ENCODE peak calls at places on chromosomes 12 and 14, in six cellular contexts. D is GM13976, A is fibroblast of mammary gland, I is cardiac fibroblast, Y is nephron progenitor cell, E is MM.1S. C is an unnamed sample.

GRCh38 chr14:70811065-70811464 is 1.8 kb upstream of the MAP3K9 start:
- DNase-seq in D (no peak), Y (no peak), E (no peak), A (no peak), I (no peak), C (no peak)

GRCh38 chr14:30527196-30527595 is 31.8 kb upstream of the G2E3 start:
- DNase-seq in Y (no peak), E (no peak), D (no peak), I (no peak), A (no peak), C (no peak)

GRCh38 chr14:33282811-33283210 is 344.1 kb downstream of the NPAS3 start:
- DNase-seq in E (no peak), A (peak), D (no peak), I (peak), Y (no peak), C (no peak)

GRCh38 chr14:27739657-27740156 is 1026.9 kb upstream of the FOXG1 start:
- DNase-seq in E (no peak), Y (no peak), D (no peak), A (no peak), I (no peak), C (no peak)

GRCh38 chr12:57887631-57888406 is 41.3 kb upstream of the CTDSP2 start:
- DNase-seq in D (no peak), Y (no peak), A (peak), E (no peak), I (peak), C (no peak)

GRCh38 chr12:88876867-88877266 is 296.6 kb upstream of the KITLG start:
- DNase-seq in E (no peak), I (no peak), Y (no peak), A (peak), D (no peak), C (no peak)

GRCh38 chr12:124022161-124022560 is 49.1 kb downstream of the ZNF664 start:
- DNase-seq in D (no peak), Y (no peak), E (no peak), I (no peak), A (no peak), C (no peak)

GRCh38 chr14:79910086-79910485 is 301.2 kb downstream of the DIO2 start:
- DNase-seq in A (no peak), Y (no peak), E (no peak), D (no peak), I (no peak), C (no peak)

GRCh38 chr12:52464921-52465320 is 8.7 kb downstream of the KRT6C start:
- DNase-seq in E (no peak), Y (no peak), I (peak), D (no peak), A (no peak), C (no peak)

GRCh38 chr12:58202933-58203713 is 261.8 kb downstream of the ATP23 start:
- DNase-seq in A (peak), I (peak), D (no peak), E (no peak), Y (no peak), C (no peak)

GRCh38 chr14:24798911-24799310 is 164.9 kb upstream of the GZMB start:
- DNase-seq in Y (no peak), A (no peak), E (no peak), I (no peak), D (no peak), C (no peak)

GRCh38 chr14:87581298-87581697 is 411.7 kb downstream of the GALC start:
- DNase-seq in E (no peak), Y (no peak), D (no peak), A (no peak), I (no peak), C (no peak)

GRCh38 chr12:88960213-88960878 is 380.1 kb upstream of the KITLG start:
- DNase-seq in Y (no peak), E (peak), D (no peak), A (peak), I (peak), C (no peak)

GRCh38 chr14:26394114-26394855 is 203.5 kb downstream of the NOVA1 start:
- DNase-seq in Y (no peak), E (no peak), D (no peak), I (peak), A (peak), C (no peak)

GRCh38 chr12:124386059-124386458 is 91.2 kb downstream of the RFLNA start:
- DNase-seq in I (no peak), E (no peak), Y (peak), D (no peak), A (peak), C (no peak)

GRCh38 chr14:73526036-73526984 is 10.6 kb upstream of the ACOT1 start:
- DNase-seq in D (no peak), A (peak), I (peak), E (no peak), Y (no peak), C (no peak)

GRCh38 chr12:112148031-112148513 is 22.7 kb downstream of the TRAFD1 start:
- DNase-seq in Y (no peak), D (peak), I (peak), E (no peak), A (peak), C (no peak)

GRCh38 chr12:88472775-88473174 is 107.5 kb downstream of the KITLG start:
- DNase-seq in Y (no peak), A (peak), E (no peak), D (no peak), I (no peak), C (no peak)

GRCh38 chr12:107519906-107520859 is 165.4 kb upstream of the PWP1 start:
- DNase-seq in Y (no peak), A (no peak), E (no peak), D (no peak), I (no peak), C (no peak)

GRCh38 chr14:64720190-64720589 is 16.0 kb downstream of the PLEKHG3 start:
- DNase-seq in D (no peak), A (peak), I (no peak), Y (no peak), E (no peak), C (no peak)

GRCh38 chr12:77521458-77522115 is 309.1 kb upstream of the NAV3 start:
- DNase-seq in Y (no peak), E (no peak), I (no peak), A (peak), D (no peak), C (no peak)

GRCh38 chr14:94769413-94770250 is at the start of gene GSC:
- DNase-seq in D (no peak), I (peak), A (peak), E (peak), Y (peak), C (peak)

GRCh38 chr14:74610866-74611671 is 968 bp downstream of the LTBP2 start:
- DNase-seq in A (peak), D (no peak), E (no peak), I (peak), Y (no peak), C (no peak)

GRCh38 chr12:24423611-24424010 is 474.1 kb upstream of the SOX5 start:
- DNase-seq in E (no peak), A (no peak), I (no peak), Y (no peak), D (no peak), C (no peak)

GRCh38 chr14:72678360-72678759 is 215.5 kb downstream of the DPF3 start:
- DNase-seq in Y (no peak), E (no peak), I (peak), A (peak), D (no peak), C (no peak)

GRCh38 chr14:104121142-104121541 is 17.2 kb upstream of the KIF26A start:
- DNase-seq in D (no peak), A (no peak), I (no peak), E (no peak), Y (no peak), C (no peak)

GRCh38 chr14:76742961-76743360 is 18.3 kb upstream of the VASH1 start:
- DNase-seq in A (no peak), Y (no peak), I (no peak), E (no peak), D (no peak), C (no peak)

GRCh38 chr14:32727827-32728226 is 210.9 kb upstream of the NPAS3 start:
- DNase-seq in I (no peak), D (no peak), E (no peak), Y (no peak), A (no peak), C (no peak)

GRCh38 chr14:76292561-76292960 is 83.4 kb upstream of the ESRRB start:
- DNase-seq in I (no peak), A (no peak), E (no peak), D (no peak), Y (no peak), C (no peak)

GRCh38 chr12:125377093-125377492 is 311.9 kb downstream of the AACS start:
- DNase-seq in I (no peak), D (no peak), E (no peak), A (no peak), Y (no peak), C (no peak)

GRCh38 chr14:21039585-21040369 is 2.4 kb upstream of the RNASE7 start:
- DNase-seq in A (peak), Y (peak), I (peak), D (peak), E (peak), C (peak)

GRCh38 chr14:64364907-64365306 is 23.2 kb upstream of the MTHFD1 start:
- DNase-seq in I (peak), D (no peak), A (peak), E (no peak), Y (no peak), C (no peak)

GRCh38 chr12:127063339-127064090 is 1203.5 kb upstream of the TMEM132C start:
- DNase-seq in E (no peak), Y (no peak), I (no peak), D (no peak), A (no peak), C (no peak)

GRCh38 chr12:51351913-51352532 is 5.5 kb upstream of the CELA1 start:
- DNase-seq in Y (peak), D (peak), E (no peak), A (peak), I (peak), C (peak)

GRCh38 chr14:29630566-29631160 is 297.0 kb downstream of the PRKD1 start:
- DNase-seq in Y (no peak), E (no peak), A (no peak), I (peak), D (no peak), C (no peak)

GRCh38 chr12:96719671-96720362 is 187.2 kb upstream of the NEDD1 start:
- DNase-seq in I (peak), E (peak), D (peak), A (peak), Y (no peak), C (peak)

GRCh38 chr12:79296871-79297270 is 393.9 kb downstream of the PAWR start:
- DNase-seq in D (no peak), Y (no peak), A (peak), I (no peak), E (no peak), C (no peak)

GRCh38 chr12:124286414-124286813 is 8.5 kb upstream of the RFLNA start:
- DNase-seq in D (no peak), Y (no peak), A (no peak), I (peak), E (no peak), C (no peak)

GRCh38 chr12:12181516-12181915 is 85.3 kb downstream of the LRP6 start:
- DNase-seq in D (no peak), E (no peak), A (peak), I (peak), Y (no peak), C (no peak)

GRCh38 chr12:102484017-102484731 is 3.8 kb upstream of the IGF1 start:
- DNase-seq in E (peak), D (peak), I (peak), Y (peak), A (peak), C (peak)

GRCh38 chr14:91545204-91545603 is 35.1 kb upstream of the PPP4R3A start:
- DNase-seq in I (no peak), E (no peak), A (no peak), D (no peak), Y (no peak), C (no peak)
- TF ChIP-seq CTCF in I (no peak), E (no peak), A (no peak), D (no peak), Y (no peak), C (no peak)

GRCh38 chr12:121060149-121061001 is 21.3 kb upstream of the OASL start:
- DNase-seq in Y (no peak), D (peak), E (peak), A (peak), I (peak), C (peak)
- TF ChIP-seq CTCF in Y (peak), D (peak), E (peak), A (peak), I (peak), C (peak)

DNA sequence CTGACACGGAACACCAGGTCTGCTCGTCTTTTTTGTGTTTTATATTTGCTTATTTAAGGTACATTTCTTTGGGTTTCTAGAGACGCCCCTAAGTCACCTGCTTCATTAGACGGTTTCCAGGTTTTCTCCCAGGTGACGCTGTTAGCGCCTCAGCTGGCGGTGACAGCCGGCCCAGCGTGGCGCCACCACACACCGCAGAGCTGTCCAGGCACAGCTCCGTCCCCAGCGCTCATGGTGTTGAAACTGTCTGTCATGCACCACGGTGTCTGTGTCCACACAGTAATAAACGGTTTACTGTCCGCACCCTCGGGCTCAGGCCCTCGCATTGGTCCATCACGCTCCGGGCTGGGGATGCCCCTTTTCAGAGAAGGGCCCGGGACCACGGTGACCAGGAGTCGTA is 15.5 kb downstream of the DEGS2 start:
- DNase-seq in E (no peak), Y (no peak), A (no peak), I (no peak), D (no peak), C (no peak)
- TF ChIP-seq CTCF in E (no peak), Y (no peak), A (no peak), I (no peak), D (no peak), C (no peak)

DNA sequence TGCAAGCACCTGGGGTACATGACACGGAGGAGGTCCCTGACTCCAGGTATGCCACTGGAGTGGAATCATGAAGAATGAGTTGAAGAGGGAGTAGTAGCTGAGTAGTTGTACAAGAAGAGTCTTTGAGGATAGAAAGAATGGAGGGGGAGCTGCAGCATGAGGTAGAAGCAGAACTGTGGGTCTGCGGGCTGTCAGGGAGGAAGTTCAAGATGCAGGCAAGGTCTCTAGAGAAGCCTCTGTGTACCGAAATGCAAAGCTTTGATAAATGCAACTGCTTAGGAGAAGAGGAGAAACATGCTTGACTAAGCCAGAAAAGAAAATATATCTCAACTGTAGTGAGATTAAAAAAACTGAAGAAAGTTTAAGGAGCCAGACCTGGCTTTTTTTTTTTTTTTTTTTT is 91.5 kb downstream of the CPNE8 start:
- DNase-seq in D (no peak), Y (no peak), A (no peak), I (no peak), E (no peak), C (no peak)
- TF ChIP-seq CTCF in D (no peak), Y (no peak), A (no peak), I (no peak), E (no peak), C (no peak)

GRCh38 chr12:5003025-5003666 is 40.5 kb upstream of the KCNA5 start:
- DNase-seq in E (peak), Y (peak), I (peak), D (peak), A (peak), C (peak)
- TF ChIP-seq CTCF in E (peak), Y (peak), I (peak), D (peak), A (peak), C (peak)

GRCh38 chr12:62021808-62022207 is 238.4 kb upstream of the USP15 start:
- DNase-seq in E (no peak), D (no peak), I (no peak), Y (no peak), A (no peak), C (no peak)
- TF ChIP-seq CTCF in E (no peak), D (no peak), I (no peak), Y (no peak), A (no peak), C (no peak)

GRCh38 chr14:52527052-52527451 is 25.3 kb downstream of the TXNDC16 start:
- DNase-seq in D (no peak), Y (no peak), A (no peak), I (no peak), E (no peak), C (peak)
- TF ChIP-seq CTCF in D (no peak), Y (no peak), A (no peak), I (no peak), E (no peak), C (no peak)

GRCh38 chr12:6072302-6072752 is 52.1 kb downstream of the VWF start:
- DNase-seq in A (peak), D (no peak), E (no peak), I (peak), Y (no peak), C (no peak)
- TF ChIP-seq CTCF in A (peak), D (no peak), E (no peak), I (peak), Y (no peak), C (no peak)

DNA sequence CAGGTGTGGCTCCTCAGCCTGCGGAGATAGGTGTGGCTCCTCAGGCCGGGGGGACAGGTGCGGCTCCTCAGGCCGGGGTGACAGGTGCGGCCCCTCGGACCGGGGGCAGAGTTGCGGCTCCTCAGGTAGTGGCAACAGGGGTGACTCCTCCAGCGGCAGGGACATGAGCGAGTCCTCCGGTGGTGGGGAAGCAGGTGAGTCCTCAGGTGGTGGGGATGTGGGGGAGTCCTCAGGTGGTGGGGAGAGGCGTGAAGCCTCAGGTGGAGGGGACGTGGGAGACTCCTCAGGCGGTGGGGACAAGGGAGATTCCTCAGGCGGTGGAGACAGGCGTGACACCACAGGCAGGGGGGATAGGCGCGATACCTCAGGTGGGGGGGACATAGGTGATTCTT is 9.2 kb downstream of the KMT2D start:
- DNase-seq in I (no peak), E (no peak), Y (no peak), A (no peak), D (no peak), C (no peak)
- TF ChIP-seq CTCF in I (no peak), E (no peak), Y (no peak), A (no peak), D (no peak), C (no peak)

C was measured in activated CD8-positive, alpha-beta T cell treated with anti-CD3 and anti-CD28 coated beads for 36 hours.